ENCODE peak calls at places on chromosomes 6 and 20, in four cellular contexts. One of them, this sample, is unnamed.

GRCh38 chr6:11177271-11177670 is 55.2 kb downstream of the NEDD9 start:
- DNase-seq in GM12878: no peak
- DNase-seq in HepG2: no peak
- DNase-seq in K562: no peak
- DNase-seq in this sample: no peak

GRCh38 chr20:1327241-1327653 is 1.7 kb downstream of the SDCBP2 start:
- DNase-seq in HepG2: no peak
- DNase-seq in GM12878: no peak
- DNase-seq in K562: peak
- DNase-seq in this sample: no peak

GRCh38 chr6:9657994-9658393 is 756.9 kb downstream of the TFAP2A start:
- DNase-seq in HepG2: no peak
- DNase-seq in GM12878: no peak
- DNase-seq in K562: no peak
- DNase-seq in this sample: no peak

GRCh38 chr20:21022925-21023324 is 83.2 kb downstream of the LINC00237 start:
- DNase-seq in HepG2: no peak
- DNase-seq in K562: peak
- DNase-seq in GM12878: no peak
- DNase-seq in this sample: no peak

GRCh38 chr6:113645576-113645970 is 211.6 kb upstream of the MARCKS start:
- DNase-seq in GM12878: no peak
- DNase-seq in K562: no peak
- DNase-seq in HepG2: peak
- DNase-seq in this sample: no peak

GRCh38 chr6:4997862-4998261 is 6.0 kb downstream of the RPP40 start:
- DNase-seq in GM12878: no peak
- DNase-seq in HepG2: no peak
- DNase-seq in K562: no peak
- DNase-seq in this sample: no peak

GRCh38 chr20:1664911-1665310 is 7.3 kb upstream of the SIRPG start:
- DNase-seq in GM12878: peak
- DNase-seq in HepG2: no peak
- DNase-seq in K562: no peak
- DNase-seq in this sample: no peak

GRCh38 chr20:63054695-63055240 is 48.0 kb upstream of the BHLHE23 start:
- DNase-seq in HepG2: no peak
- DNase-seq in K562: no peak
- DNase-seq in GM12878: no peak
- DNase-seq in this sample: no peak

GRCh38 chr6:136079701-136080565 is 170.2 kb downstream of the MTFR2 start:
- DNase-seq in GM12878: no peak
- DNase-seq in HepG2: no peak
- DNase-seq in K562: no peak
- DNase-seq in this sample: no peak

GRCh38 chr6:41376176-41376575 is 40.8 kb downstream of the NCR2 start:
- DNase-seq in GM12878: no peak
- DNase-seq in K562: no peak
- DNase-seq in HepG2: no peak
- DNase-seq in this sample: no peak

GRCh38 chr6:1604991-1605821 is 4.5 kb upstream of the FOXC1 start:
- DNase-seq in HepG2: no peak
- DNase-seq in GM12878: no peak
- DNase-seq in K562: no peak
- DNase-seq in this sample: no peak

GRCh38 chr6:63307581-63308246 is 12.1 kb downstream of the LGSN start:
- DNase-seq in HepG2: peak
- DNase-seq in K562: peak
- DNase-seq in GM12878: peak
- DNase-seq in this sample: peak

GRCh38 chr6:116969211-116969863 is 92.3 kb downstream of the RFX6 start:
- DNase-seq in K562: peak
- DNase-seq in GM12878: no peak
- DNase-seq in HepG2: peak
- DNase-seq in this sample: peak

GRCh38 chr6:47308674-47309325 is 905 bp downstream of the TNFRSF21 start:
- DNase-seq in HepG2: no peak
- DNase-seq in K562: peak
- DNase-seq in GM12878: no peak
- DNase-seq in this sample: peak

GRCh38 chr6:37059344-37060194 is 54.1 kb downstream of the FGD2 start:
- DNase-seq in K562: peak
- DNase-seq in GM12878: no peak
- DNase-seq in HepG2: peak
- DNase-seq in this sample: peak

GRCh38 chr6:5081182-5081581 is 4.0 kb upstream of the PPP1R3G start:
- DNase-seq in GM12878: no peak
- DNase-seq in K562: no peak
- DNase-seq in HepG2: no peak
- DNase-seq in this sample: no peak

GRCh38 chr6:170062904-170063220 is 228.0 kb downstream of the DLL1 start:
- DNase-seq in GM12878: no peak
- DNase-seq in HepG2: no peak
- DNase-seq in K562: no peak
- DNase-seq in this sample: no peak

GRCh38 chr6:130937942-130938604 is 110.9 kb downstream of the SMLR1 start:
- DNase-seq in K562: no peak
- DNase-seq in GM12878: no peak
- DNase-seq in HepG2: peak
- DNase-seq in this sample: no peak

GRCh38 chr20:47681977-47682812 is 103.1 kb downstream of the SULF2 start:
- DNase-seq in GM12878: no peak
- DNase-seq in K562: no peak
- DNase-seq in HepG2: peak
- DNase-seq in this sample: no peak

GRCh38 chr6:77089776-77090175 is 373.5 kb downstream of the HTR1B start:
- DNase-seq in HepG2: no peak
- DNase-seq in K562: no peak
- DNase-seq in GM12878: no peak
- DNase-seq in this sample: no peak

GRCh38 chr20:59829415-59830106 is 103.9 kb downstream of the SYCP2 start:
- DNase-seq in GM12878: no peak
- DNase-seq in HepG2: no peak
- DNase-seq in K562: no peak
- DNase-seq in this sample: no peak

GRCh38 chr6:127026247-127026646 is 92.2 kb upstream of the RSPO3 start:
- DNase-seq in HepG2: no peak
- DNase-seq in GM12878: no peak
- DNase-seq in K562: no peak
- DNase-seq in this sample: no peak

GRCh38 chr6:30062471-30063178 is 1.6 kb downstream of the POLR1H start:
- DNase-seq in GM12878: no peak
- DNase-seq in K562: peak
- DNase-seq in HepG2: no peak
- DNase-seq in this sample: no peak

GRCh38 chr6:161168281-161168891 is 105.5 kb downstream of the AGPAT4 start:
- DNase-seq in K562: peak
- DNase-seq in GM12878: no peak
- DNase-seq in HepG2: no peak
- DNase-seq in this sample: no peak

GRCh38 chr6:131923356-131923755 is 27.8 kb downstream of the CCN2 start:
- DNase-seq in GM12878: no peak
- DNase-seq in K562: peak
- DNase-seq in HepG2: peak
- DNase-seq in this sample: peak

GRCh38 chr6:101607286-101607685 is 213.8 kb downstream of the GRIK2 start:
- DNase-seq in K562: no peak
- DNase-seq in GM12878: no peak
- DNase-seq in HepG2: no peak
- DNase-seq in this sample: no peak

GRCh38 chr6:44917430-44917829 is 410.7 kb upstream of the RUNX2 start:
- DNase-seq in K562: no peak
- DNase-seq in HepG2: no peak
- DNase-seq in GM12878: no peak
- DNase-seq in this sample: no peak
- TF ChIP-seq FOXK2 in K562: no peak
- TF ChIP-seq FOXK2 in HepG2: no peak
- TF ChIP-seq FOXK2 in GM12878: no peak
- TF ChIP-seq FOXK2 in this sample: no peak

GRCh38 chr20:36175016-36175415 is 20.5 kb downstream of the EPB41L1 start:
- DNase-seq in HepG2: no peak
- DNase-seq in K562: no peak
- DNase-seq in GM12878: no peak
- DNase-seq in this sample: no peak
- TF ChIP-seq TARDBP in HepG2: no peak
- TF ChIP-seq TARDBP in K562: no peak
- TF ChIP-seq TARDBP in GM12878: no peak
- TF ChIP-seq TARDBP in this sample: no peak

GRCh38 chr6:21228411-21228810 is 365.1 kb upstream of the SOX4 start:
- DNase-seq in K562: no peak
- DNase-seq in GM12878: no peak
- DNase-seq in HepG2: no peak
- DNase-seq in this sample: no peak
- TF ChIP-seq FOXK2 in K562: no peak
- TF ChIP-seq FOXK2 in GM12878: no peak
- TF ChIP-seq FOXK2 in HepG2: no peak
- TF ChIP-seq FOXK2 in this sample: no peak

GRCh38 chr20:61397790-61398189 is 145.7 kb downstream of the CDH4 start:
- DNase-seq in HepG2: no peak
- DNase-seq in GM12878: no peak
- DNase-seq in K562: no peak
- DNase-seq in this sample: no peak
- TF ChIP-seq TARDBP in HepG2: no peak
- TF ChIP-seq TARDBP in GM12878: no peak
- TF ChIP-seq TARDBP in K562: no peak
- TF ChIP-seq TARDBP in this sample: no peak

GRCh38 chr20:40677343-40677924 is 11.6 kb downstream of the MAFB start:
- DNase-seq in K562: no peak
- DNase-seq in HepG2: no peak
- DNase-seq in GM12878: no peak
- DNase-seq in this sample: no peak
- TF ChIP-seq FOXK2 in K562: no peak
- TF ChIP-seq FOXK2 in HepG2: no peak
- TF ChIP-seq FOXK2 in GM12878: no peak
- TF ChIP-seq FOXK2 in this sample: no peak

GRCh38 chr6:16747232-16748027 is 13.8 kb downstream of the ATXN1 start:
- DNase-seq in HepG2: peak
- DNase-seq in GM12878: no peak
- DNase-seq in K562: no peak
- DNase-seq in this sample: no peak
- TF ChIP-seq TARDBP in HepG2: no peak
- TF ChIP-seq TARDBP in GM12878: no peak
- TF ChIP-seq TARDBP in K562: no peak
- TF ChIP-seq TARDBP in this sample: no peak

GRCh38 chr6:107305391-107305790 is 154.0 kb downstream of the PDSS2 start:
- DNase-seq in GM12878: no peak
- DNase-seq in K562: no peak
- DNase-seq in HepG2: no peak
- DNase-seq in this sample: no peak
- TF ChIP-seq FOXK2 in GM12878: no peak
- TF ChIP-seq FOXK2 in K562: no peak
- TF ChIP-seq FOXK2 in HepG2: no peak
- TF ChIP-seq FOXK2 in this sample: no peak

DNA sequence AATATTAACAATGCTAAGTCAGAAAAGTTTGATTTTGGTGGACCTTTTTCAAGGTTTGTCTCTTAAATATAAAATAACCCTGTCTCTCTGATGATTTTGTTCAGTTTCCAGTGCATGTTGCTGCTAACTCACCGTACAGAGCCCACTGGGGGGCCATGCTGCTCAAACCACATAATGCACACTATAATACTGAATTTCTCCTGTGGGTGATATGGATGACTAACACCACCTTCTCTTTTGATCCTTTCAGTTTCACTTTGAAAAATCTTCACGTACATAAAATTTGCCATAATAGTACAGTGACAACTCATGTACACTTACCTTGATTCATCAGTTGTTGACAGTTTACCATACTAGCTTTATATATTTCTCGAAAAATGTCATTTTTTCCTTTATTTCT is 506.6 kb upstream of the MAN1A1 start:
- DNase-seq in HepG2: no peak
- DNase-seq in GM12878: peak
- DNase-seq in K562: no peak
- DNase-seq in this sample: no peak
- TF ChIP-seq TARDBP in HepG2: no peak
- TF ChIP-seq TARDBP in GM12878: no peak
- TF ChIP-seq TARDBP in K562: no peak
- TF ChIP-seq TARDBP in this sample: no peak

This sample was measured in HEK293T.